ENCODE peak calls at places on chromosomes 4 and X, in five cellular contexts. B is adrenal gland, E is uterus, X is pancreas, F is PC-9. A is an unnamed sample.

GRCh38 chr4:164874791-164875190 is 2.2 kb upstream of the APELA start:
- DNase-seq in B (no peak), E (no peak), X (no peak), F (no peak), A (no peak)

GRCh38 chrX:65196758-65197371 is 220.6 kb upstream of the ZC4H2 start:
- DNase-seq in B (peak; percentile 3), E (no peak), X (peak; percentile 39), F (no peak), A (no peak)

GRCh38 chr4:106034751-106035150 is 139.5 kb downstream of the NPNT start:
- DNase-seq in B (no peak), E (no peak), X (no peak), F (no peak), A (no peak)

GRCh38 chrX:40297949-40298539 is 200.3 kb upstream of the BCOR start:
- DNase-seq in B (no peak), E (no peak), X (no peak), F (no peak), A (no peak)

GRCh38 chr4:89657931-89658700 is 178.8 kb downstream of the SNCA start:
- DNase-seq in B (no peak), E (no peak), X (no peak), F (no peak), A (no peak)

GRCh38 chr4:64405761-64406160 is 3.5 kb downstream of the TECRL start:
- DNase-seq in B (no peak), E (no peak), X (no peak), F (no peak), A (no peak)

GRCh38 chrX:129726307-129727111 is 12.3 kb upstream of the XPNPEP2 start:
- DNase-seq in B (peak; percentile 77), E (peak; percentile 59), X (peak; percentile 51), F (peak; percentile 74), A (peak; percentile 18)

GRCh38 chr4:107837298-107837697 is 12.6 kb downstream of the SGMS2 start:
- DNase-seq in B (no peak), E (no peak), X (no peak), F (no peak), A (no peak)

GRCh38 chrX:15680401-15680800 is 15.8 kb upstream of the CLTRN start:
- DNase-seq in B (no peak), E (no peak), X (no peak), F (no peak), A (no peak)

GRCh38 chr4:127698789-127699200 is 31.4 kb upstream of the SLC25A31 start:
- DNase-seq in B (peak; percentile 38), E (no peak), X (no peak), F (peak; percentile 41), A (no peak)

GRCh38 chr4:109947457-109947856 is 34.8 kb downstream of the EGF start:
- DNase-seq in B (no peak), E (no peak), X (no peak), F (no peak), A (no peak)

GRCh38 chr4:68658672-68659071 is 11.8 kb downstream of the UGT2B15 start:
- DNase-seq in B (no peak), E (no peak), X (no peak), F (no peak), A (no peak)

GRCh38 chr4:65502151-65502691 is 168.1 kb downstream of the EPHA5 start:
- DNase-seq in B (no peak), E (no peak), X (no peak), F (no peak), A (no peak)

GRCh38 chr4:93187892-93188291 is 640.7 kb upstream of the ATOH1 start:
- DNase-seq in B (no peak), E (no peak), X (no peak), F (no peak), A (no peak)

GRCh38 chr4:155392486-155393184 is 15.9 kb upstream of the MAP9 start:
- DNase-seq in B (no peak), E (no peak), X (no peak), F (peak; percentile 21), A (no peak)

GRCh38 chr4:4651811-4652609 is 110.2 kb upstream of the STX18 start:
- DNase-seq in B (no peak), E (no peak), X (no peak), F (no peak), A (no peak)

GRCh38 chr4:184450743-184451142 is 23.6 kb downstream of the IRF2 start:
- DNase-seq in B (no peak), E (no peak), X (no peak), F (no peak), A (no peak)

GRCh38 chr4:184450045-184450444 is 24.3 kb downstream of the IRF2 start:
- DNase-seq in B (no peak), E (no peak), X (no peak), F (no peak), A (no peak)

GRCh38 chr4:184453402-184454160 is 20.8 kb downstream of the IRF2 start:
- DNase-seq in B (peak; percentile 60), E (no peak), X (no peak), F (peak; percentile 41), A (no peak)

GRCh38 chr4:184448828-184449227 is 25.5 kb downstream of the IRF2 start:
- DNase-seq in B (peak; percentile 75), E (peak; percentile 61), X (no peak), F (no peak), A (no peak)

GRCh38 chr4:184451726-184452125 is 22.6 kb downstream of the IRF2 start:
- DNase-seq in B (no peak), E (no peak), X (no peak), F (no peak), A (no peak)
- H3K4me1 ChIP-seq in B (peaks cover 42% of the 10 kb centered on the region), E (peaks cover 21% of the 10 kb centered on the region), X (peaks cover 21% of the 10 kb centered on the region), F (peaks cover 20% of the 10 kb centered on the region), A (peaks cover 70% of the 10 kb centered on the region)

GRCh38 chrX:5051831-5052491 is 1176.7 kb downstream of the NLGN4X start:
- DNase-seq in B (peak; percentile 88), E (peak; percentile 18), X (no peak), F (peak; percentile 76), A (peak; percentile 37)
- H3K27ac ChIP-seq in B (peak overlapping the region; percentile 51), E (peak overlapping the region; percentile 42), X (no peak overlapping the region), F (peak overlapping the region; percentile 96), A (peak overlapping the region; percentile 93)

GRCh38 chr4:8585721-8586161 is 5.5 kb downstream of the GPR78 start:
- DNase-seq in B (no peak), E (no peak), X (no peak), F (no peak), A (no peak)

GRCh38 chr4:8583655-8584025 is 3.4 kb downstream of the GPR78 start:
- DNase-seq in B (no peak), E (no peak), X (no peak), F (no peak), A (no peak)

GRCh38 chr4:8586671-8587468 is 5.7 kb upstream of the CPZ start:
- DNase-seq in B (no peak), E (no peak), X (no peak), F (no peak), A (no peak)

GRCh38 chr4:8586246-8586645 is 6.1 kb downstream of the GPR78 start:
- DNase-seq in B (no peak), E (no peak), X (no peak), F (no peak), A (no peak)

DNA sequence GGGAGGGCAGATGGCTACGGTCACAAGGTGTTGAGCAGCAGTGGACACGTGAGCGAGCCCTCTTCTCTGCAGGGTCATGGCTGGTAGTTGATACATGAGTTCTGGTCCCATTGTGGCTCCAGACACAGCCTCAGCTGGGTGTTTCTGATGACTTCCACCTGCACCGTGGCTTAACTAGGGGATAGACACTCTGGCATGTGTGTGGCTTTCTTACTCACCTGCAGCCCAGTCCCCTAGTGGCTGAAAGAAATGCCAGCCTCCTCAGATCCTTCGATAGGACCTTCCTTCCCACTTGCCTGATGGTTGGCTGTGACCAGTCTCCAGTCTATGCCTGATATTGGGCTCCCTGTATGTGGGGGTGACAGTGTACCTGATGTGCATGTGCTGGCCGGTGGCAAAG is 5.0 kb downstream of the GPR78 start:
- DNase-seq in B (no peak), E (no peak), X (no peak), F (no peak), A (no peak)
- TF ChIP-seq CTCF in B (no peak), E (no peak), X (no peak), F (peak; percentile 38), A (no peak)

DNA sequence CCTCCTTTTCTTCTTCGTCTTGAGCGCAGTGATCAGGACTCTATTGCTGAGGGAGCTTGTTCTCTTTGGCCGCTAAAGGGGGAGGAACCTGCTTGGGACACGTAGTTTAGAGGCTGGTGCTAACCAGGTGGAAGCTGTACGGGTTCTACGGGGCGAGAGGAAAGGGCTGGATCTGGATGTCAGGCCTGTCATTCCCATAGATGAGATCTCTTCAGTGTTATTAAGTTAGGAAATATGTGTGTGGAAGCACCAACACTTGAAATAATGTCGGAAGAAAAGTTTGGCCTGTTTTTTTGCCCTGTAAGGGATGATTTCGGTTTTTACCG is 643 bp downstream of the SRP72 start:
- DNase-seq in B (peak; percentile 34), E (no peak), X (no peak), F (peak; percentile 18), A (no peak)
- H3K4me1 ChIP-seq in B (peaks cover 11% of the 10 kb centered on the region), E (no peaks in the 10 kb centered on the region), X (peaks cover 28% of the 10 kb centered on the region), F (peaks cover 26% of the 10 kb centered on the region), A (peaks cover 27% of the 10 kb centered on the region)

GRCh38 chr4:25032126-25032525 is 1.4 kb upstream of the LGI2 start:
- DNase-seq in B (no peak), E (no peak), X (no peak), F (no peak), A (no peak)

GRCh38 chr4:25029479-25030282 is 1.1 kb downstream of the LGI2 start:
- DNase-seq in B (no peak), E (no peak), X (no peak), F (no peak), A (no peak)

GRCh38 chr4:25031077-25031606 is 396 bp upstream of the LGI2 start:
- DNase-seq in B (no peak), E (peak; percentile 42), X (peak; percentile 15), F (no peak), A (no peak)

GRCh38 chr4:25030283-25031076 is at the start of gene LGI2:
- DNase-seq in B (peak; percentile 37), E (peak; percentile 72), X (peak; percentile 65), F (no peak), A (no peak)
- H3K27ac ChIP-seq in B (no peak within 1 kb of the TSS), E (peak within 1 kb of the TSS; percentile 83), X (no peak within 1 kb of the TSS), F (no peak within 1 kb of the TSS), A (peak within 1 kb of the TSS; percentile 4)

DNA sequence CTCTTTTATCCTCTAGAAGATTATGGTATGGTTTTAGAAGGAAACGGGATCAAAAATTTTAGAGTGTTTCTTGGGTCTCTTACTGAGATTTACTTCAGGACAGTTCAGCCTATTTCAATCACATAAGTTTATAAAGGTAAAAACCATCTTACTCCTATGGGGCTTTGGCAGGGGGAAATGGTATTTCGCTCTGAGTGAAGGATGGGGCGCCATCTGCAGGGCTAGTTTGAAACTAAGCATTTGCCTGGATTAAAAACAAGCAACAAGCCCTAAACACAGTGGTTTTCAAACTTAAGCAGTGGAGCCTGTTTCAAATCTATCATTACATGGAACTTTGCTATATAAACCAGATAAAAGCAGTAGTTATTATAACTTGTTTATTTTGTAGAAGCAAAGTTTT is 361.5 kb upstream of the FMR1 start:
- DNase-seq in B (peak; percentile 56), E (no peak), X (peak; percentile 11), F (peak; percentile 3), A (no peak)
- TF ChIP-seq CTCF in B (peak; percentile 40), E (no peak), X (peak; percentile 9), F (peak; percentile 69), A (no peak)

A was measured in thoracic aorta.